ENCODE peak calls at places on chromosomes 4 and X, in seven cellular contexts. One of them, this sample, is unnamed.

GRCh38 chr4:9944431-9945425 is 76.6 kb downstream of the SLC2A9 start:
- DNase-seq in upper lobe of right lung: no peak
- DNase-seq in GF-D8: no peak
- DNase-seq in cardiac muscle cell: no peak
- DNase-seq in lung microvascular endothelial cell: no peak
- DNase-seq in suprapubic skin: peak
- DNase-seq in epithelial cell of prostate: no peak
- DNase-seq in this sample: no peak

GRCh38 chr4:13365195-13365594 is 118.9 kb downstream of the RAB28 start:
- DNase-seq in upper lobe of right lung: no peak
- DNase-seq in GF-D8: no peak
- DNase-seq in cardiac muscle cell: no peak
- DNase-seq in lung microvascular endothelial cell: no peak
- DNase-seq in suprapubic skin: no peak
- DNase-seq in epithelial cell of prostate: no peak
- DNase-seq in this sample: no peak

GRCh38 chr4:18213576-18214198 is 192.1 kb upstream of the LCORL start:
- DNase-seq in upper lobe of right lung: no peak
- DNase-seq in GF-D8: no peak
- DNase-seq in cardiac muscle cell: no peak
- DNase-seq in lung microvascular endothelial cell: no peak
- DNase-seq in suprapubic skin: no peak
- DNase-seq in epithelial cell of prostate: no peak
- DNase-seq in this sample: no peak

GRCh38 chrX:109578916-109579315 is 42.3 kb downstream of the NXT2 start:
- DNase-seq in upper lobe of right lung: no peak
- DNase-seq in GF-D8: no peak
- DNase-seq in cardiac muscle cell: peak
- DNase-seq in lung microvascular endothelial cell: peak
- DNase-seq in suprapubic skin: no peak
- DNase-seq in epithelial cell of prostate: no peak
- DNase-seq in this sample: no peak

GRCh38 chrX:130330706-130331105 is 9.0 kb upstream of the SLC25A14 start:
- DNase-seq in upper lobe of right lung: peak
- DNase-seq in GF-D8: peak
- DNase-seq in cardiac muscle cell: peak
- DNase-seq in lung microvascular endothelial cell: peak
- DNase-seq in suprapubic skin: no peak
- DNase-seq in epithelial cell of prostate: no peak
- DNase-seq in this sample: peak

GRCh38 chrX:66030505-66031317 is 9.2 kb downstream of the VSIG4 start:
- DNase-seq in upper lobe of right lung: no peak
- DNase-seq in GF-D8: no peak
- DNase-seq in cardiac muscle cell: peak
- DNase-seq in lung microvascular endothelial cell: peak
- DNase-seq in suprapubic skin: no peak
- DNase-seq in epithelial cell of prostate: no peak
- DNase-seq in this sample: peak

GRCh38 chr4:79651516-79651915 is 243.5 kb upstream of the GK2 start:
- DNase-seq in upper lobe of right lung: no peak
- DNase-seq in GF-D8: no peak
- DNase-seq in cardiac muscle cell: peak
- DNase-seq in lung microvascular endothelial cell: peak
- DNase-seq in suprapubic skin: no peak
- DNase-seq in epithelial cell of prostate: no peak
- DNase-seq in this sample: no peak

GRCh38 chr4:155025762-155026457 is 182.5 kb upstream of the NPY2R start:
- DNase-seq in upper lobe of right lung: no peak
- DNase-seq in GF-D8: no peak
- DNase-seq in cardiac muscle cell: peak
- DNase-seq in lung microvascular endothelial cell: peak
- DNase-seq in suprapubic skin: no peak
- DNase-seq in epithelial cell of prostate: no peak
- DNase-seq in this sample: peak

GRCh38 chrX:44343412-44343942 is at the start of gene EFHC2:
- DNase-seq in upper lobe of right lung: peak
- DNase-seq in GF-D8: no peak
- DNase-seq in cardiac muscle cell: peak
- DNase-seq in lung microvascular endothelial cell: peak
- DNase-seq in suprapubic skin: peak
- DNase-seq in epithelial cell of prostate: no peak
- DNase-seq in this sample: no peak

GRCh38 chrX:44400588-44400987 is 57.1 kb upstream of the EFHC2 start:
- DNase-seq in upper lobe of right lung: no peak
- DNase-seq in GF-D8: no peak
- DNase-seq in cardiac muscle cell: peak
- DNase-seq in lung microvascular endothelial cell: no peak
- DNase-seq in suprapubic skin: no peak
- DNase-seq in epithelial cell of prostate: peak
- DNase-seq in this sample: no peak

GRCh38 chr4:149896428-149896827 is 80.8 kb upstream of the IQCM start:
- DNase-seq in upper lobe of right lung: no peak
- DNase-seq in GF-D8: no peak
- DNase-seq in cardiac muscle cell: peak
- DNase-seq in lung microvascular endothelial cell: peak
- DNase-seq in suprapubic skin: no peak
- DNase-seq in epithelial cell of prostate: no peak
- DNase-seq in this sample: peak

GRCh38 chr4:6908397-6909112 is 1.1 kb upstream of the TBC1D14 start:
- DNase-seq in upper lobe of right lung: no peak
- DNase-seq in GF-D8: no peak
- DNase-seq in cardiac muscle cell: peak
- DNase-seq in lung microvascular endothelial cell: no peak
- DNase-seq in suprapubic skin: no peak
- DNase-seq in epithelial cell of prostate: no peak
- DNase-seq in this sample: no peak

GRCh38 chr4:26235500-26235899 is 85.3 kb upstream of the RBPJ start:
- DNase-seq in upper lobe of right lung: no peak
- DNase-seq in GF-D8: no peak
- DNase-seq in cardiac muscle cell: peak
- DNase-seq in lung microvascular endothelial cell: no peak
- DNase-seq in suprapubic skin: no peak
- DNase-seq in epithelial cell of prostate: peak
- DNase-seq in this sample: no peak

GRCh38 chr4:52870225-52870624 is 8.1 kb downstream of the RASL11B start:
- DNase-seq in upper lobe of right lung: peak
- DNase-seq in GF-D8: no peak
- DNase-seq in cardiac muscle cell: no peak
- DNase-seq in lung microvascular endothelial cell: no peak
- DNase-seq in suprapubic skin: no peak
- DNase-seq in epithelial cell of prostate: no peak
- DNase-seq in this sample: no peak

GRCh38 chr4:80058740-80059139 is 14.3 kb downstream of the ANTXR2 start:
- DNase-seq in upper lobe of right lung: no peak
- DNase-seq in GF-D8: peak
- DNase-seq in cardiac muscle cell: peak
- DNase-seq in lung microvascular endothelial cell: no peak
- DNase-seq in suprapubic skin: no peak
- DNase-seq in epithelial cell of prostate: no peak
- DNase-seq in this sample: no peak

GRCh38 chr4:152430507-152430906 is 105.4 kb downstream of the FBXW7 start:
- DNase-seq in upper lobe of right lung: no peak
- DNase-seq in GF-D8: no peak
- DNase-seq in cardiac muscle cell: no peak
- DNase-seq in lung microvascular endothelial cell: no peak
- DNase-seq in suprapubic skin: no peak
- DNase-seq in epithelial cell of prostate: no peak
- DNase-seq in this sample: no peak

GRCh38 chr4:74386159-74386558 is 21.2 kb downstream of the EREG start:
- DNase-seq in upper lobe of right lung: no peak
- DNase-seq in GF-D8: no peak
- DNase-seq in cardiac muscle cell: no peak
- DNase-seq in lung microvascular endothelial cell: no peak
- DNase-seq in suprapubic skin: no peak
- DNase-seq in epithelial cell of prostate: no peak
- DNase-seq in this sample: no peak

GRCh38 chr4:187309456-187309855 is 585.8 kb upstream of the FAT1 start:
- DNase-seq in upper lobe of right lung: no peak
- DNase-seq in GF-D8: no peak
- DNase-seq in cardiac muscle cell: no peak
- DNase-seq in lung microvascular endothelial cell: no peak
- DNase-seq in suprapubic skin: no peak
- DNase-seq in epithelial cell of prostate: peak
- DNase-seq in this sample: no peak

GRCh38 chrX:8981742-8982141 is 52.2 kb downstream of the FAM9B start:
- DNase-seq in upper lobe of right lung: no peak
- DNase-seq in GF-D8: no peak
- DNase-seq in cardiac muscle cell: no peak
- DNase-seq in lung microvascular endothelial cell: no peak
- DNase-seq in suprapubic skin: no peak
- DNase-seq in epithelial cell of prostate: no peak
- DNase-seq in this sample: no peak

GRCh38 chr4:54427826-54428225 is 198.7 kb downstream of the PDGFRA start:
- DNase-seq in upper lobe of right lung: no peak
- DNase-seq in GF-D8: no peak
- DNase-seq in cardiac muscle cell: no peak
- DNase-seq in lung microvascular endothelial cell: no peak
- DNase-seq in suprapubic skin: no peak
- DNase-seq in epithelial cell of prostate: no peak
- DNase-seq in this sample: no peak

GRCh38 chr4:47913858-47914218 is 545 bp downstream of the NFXL1 start:
- DNase-seq in upper lobe of right lung: peak
- DNase-seq in GF-D8: no peak
- DNase-seq in cardiac muscle cell: peak
- DNase-seq in lung microvascular endothelial cell: no peak
- DNase-seq in suprapubic skin: peak
- DNase-seq in epithelial cell of prostate: no peak
- DNase-seq in this sample: peak

GRCh38 chrX:123818243-123818642 is 41.6 kb upstream of the XIAP start:
- DNase-seq in upper lobe of right lung: no peak
- DNase-seq in GF-D8: no peak
- DNase-seq in cardiac muscle cell: no peak
- DNase-seq in lung microvascular endothelial cell: no peak
- DNase-seq in suprapubic skin: no peak
- DNase-seq in epithelial cell of prostate: peak
- DNase-seq in this sample: no peak

GRCh38 chr4:138445098-138445497 is 202.9 kb upstream of the SLC7A11 start:
- DNase-seq in upper lobe of right lung: no peak
- DNase-seq in GF-D8: no peak
- DNase-seq in cardiac muscle cell: no peak
- DNase-seq in lung microvascular endothelial cell: no peak
- DNase-seq in suprapubic skin: no peak
- DNase-seq in epithelial cell of prostate: no peak
- DNase-seq in this sample: no peak

GRCh38 chrX:2430265-2430825 is 70.4 kb downstream of the DHRSX start:
- DNase-seq in upper lobe of right lung: peak
- DNase-seq in GF-D8: no peak
- DNase-seq in cardiac muscle cell: no peak
- DNase-seq in lung microvascular endothelial cell: no peak
- DNase-seq in suprapubic skin: peak
- DNase-seq in epithelial cell of prostate: no peak
- DNase-seq in this sample: no peak

GRCh38 chr4:146520894-146521542 is 722 bp downstream of the SLC10A7 start:
- DNase-seq in upper lobe of right lung: no peak
- DNase-seq in GF-D8: peak
- DNase-seq in cardiac muscle cell: peak
- DNase-seq in lung microvascular endothelial cell: peak
- DNase-seq in suprapubic skin: no peak
- DNase-seq in epithelial cell of prostate: no peak
- DNase-seq in this sample: peak

GRCh38 chrX:97126020-97126419 is 242.3 kb downstream of the RPA4 start:
- DNase-seq in upper lobe of right lung: no peak
- DNase-seq in GF-D8: no peak
- DNase-seq in cardiac muscle cell: peak
- DNase-seq in lung microvascular endothelial cell: no peak
- DNase-seq in suprapubic skin: no peak
- DNase-seq in epithelial cell of prostate: no peak
- DNase-seq in this sample: no peak

GRCh38 chr4:121428721-121429120 is 47.9 kb upstream of the QRFPR start:
- DNase-seq in upper lobe of right lung: no peak
- DNase-seq in GF-D8: no peak
- DNase-seq in cardiac muscle cell: peak
- DNase-seq in lung microvascular endothelial cell: peak
- DNase-seq in suprapubic skin: no peak
- DNase-seq in epithelial cell of prostate: no peak
- DNase-seq in this sample: no peak

GRCh38 chr4:161256172-161256571 is 907.6 kb downstream of the FSTL5 start:
- DNase-seq in upper lobe of right lung: no peak
- DNase-seq in GF-D8: no peak
- DNase-seq in cardiac muscle cell: no peak
- DNase-seq in lung microvascular endothelial cell: peak
- DNase-seq in suprapubic skin: no peak
- DNase-seq in epithelial cell of prostate: no peak
- DNase-seq in this sample: no peak

GRCh38 chr4:98994474-98995182 is 893 bp upstream of the METAP1 start:
- DNase-seq in upper lobe of right lung: no peak
- DNase-seq in GF-D8: no peak
- DNase-seq in cardiac muscle cell: peak
- DNase-seq in lung microvascular endothelial cell: no peak
- DNase-seq in suprapubic skin: no peak
- DNase-seq in epithelial cell of prostate: no peak
- DNase-seq in this sample: no peak

GRCh38 chrX:150486011-150486410 is 82.4 kb upstream of the MTM1 start:
- DNase-seq in upper lobe of right lung: no peak
- DNase-seq in GF-D8: no peak
- DNase-seq in cardiac muscle cell: peak
- DNase-seq in lung microvascular endothelial cell: peak
- DNase-seq in suprapubic skin: no peak
- DNase-seq in epithelial cell of prostate: no peak
- DNase-seq in this sample: peak

GRCh38 chrX:10602646-10603045 is 17.7 kb downstream of the MID1 start:
- DNase-seq in upper lobe of right lung: no peak
- DNase-seq in GF-D8: no peak
- DNase-seq in cardiac muscle cell: no peak
- DNase-seq in lung microvascular endothelial cell: no peak
- DNase-seq in suprapubic skin: no peak
- DNase-seq in epithelial cell of prostate: no peak
- DNase-seq in this sample: no peak

GRCh38 chr4:71958978-71959377 is 72.8 kb upstream of the NPFFR2 start:
- DNase-seq in upper lobe of right lung: no peak
- DNase-seq in GF-D8: no peak
- DNase-seq in cardiac muscle cell: no peak
- DNase-seq in lung microvascular endothelial cell: no peak
- DNase-seq in suprapubic skin: no peak
- DNase-seq in epithelial cell of prostate: no peak
- DNase-seq in this sample: no peak

GRCh38 chr4:140092094-140092820 is 61.7 kb downstream of the MAML3 start:
- DNase-seq in upper lobe of right lung: peak
- DNase-seq in GF-D8: no peak
- DNase-seq in cardiac muscle cell: no peak
- DNase-seq in lung microvascular endothelial cell: peak
- DNase-seq in suprapubic skin: peak
- DNase-seq in epithelial cell of prostate: no peak
- DNase-seq in this sample: peak

GRCh38 chr4:681736-682451 is 7.1 kb downstream of the SLC49A3 start:
- DNase-seq in upper lobe of right lung: peak
- DNase-seq in GF-D8: no peak
- DNase-seq in cardiac muscle cell: no peak
- DNase-seq in lung microvascular endothelial cell: no peak
- DNase-seq in suprapubic skin: peak
- DNase-seq in epithelial cell of prostate: no peak
- DNase-seq in this sample: peak

GRCh38 chrX:20217279-20217678 is 49.4 kb downstream of the RPS6KA3 start:
- DNase-seq in upper lobe of right lung: no peak
- DNase-seq in GF-D8: peak
- DNase-seq in cardiac muscle cell: peak
- DNase-seq in lung microvascular endothelial cell: peak
- DNase-seq in suprapubic skin: no peak
- DNase-seq in epithelial cell of prostate: no peak
- DNase-seq in this sample: no peak

GRCh38 chrX:37405954-37406353 is 56.8 kb downstream of the PRRG1 start:
- DNase-seq in upper lobe of right lung: no peak
- DNase-seq in GF-D8: no peak
- DNase-seq in cardiac muscle cell: peak
- DNase-seq in lung microvascular endothelial cell: peak
- DNase-seq in suprapubic skin: no peak
- DNase-seq in epithelial cell of prostate: no peak
- DNase-seq in this sample: no peak

GRCh38 chr4:105184316-105184988 is 37.8 kb downstream of the TET2 start:
- DNase-seq in upper lobe of right lung: no peak
- DNase-seq in GF-D8: no peak
- DNase-seq in cardiac muscle cell: no peak
- DNase-seq in lung microvascular endothelial cell: peak
- DNase-seq in suprapubic skin: no peak
- DNase-seq in epithelial cell of prostate: no peak
- DNase-seq in this sample: no peak

GRCh38 chrX:2589186-2590020 is 88.6 kb upstream of the DHRSX start:
- DNase-seq in upper lobe of right lung: no peak
- DNase-seq in GF-D8: no peak
- DNase-seq in cardiac muscle cell: no peak
- DNase-seq in lung microvascular endothelial cell: no peak
- DNase-seq in suprapubic skin: no peak
- DNase-seq in epithelial cell of prostate: peak
- DNase-seq in this sample: no peak

This sample was measured in HAP-1.